ENCODE peak calls at places on chromosomes 3 and 15, in four cellular contexts. X is CD4-positive, CD25-positive, alpha-beta regulatory T cell; H is A549; P is cardiac muscle cell. M is an unnamed sample.
A peak's percentile ranks its signal among the peaks of the same experiment; 100 is the strongest.

GRCh38 chr3:156795890-156796451 is 30.2 kb upstream of the LEKR1 start:
- DNase-seq in P (no peak), X (no peak), H (no peak), M (no peak)

GRCh38 chr3:134642445-134643149 is 8.2 kb downstream of the KY start:
- DNase-seq in P (no peak), H (no peak), X (no peak), M (no peak)

GRCh38 chr3:53254190-53254809 is 1.5 kb downstream of the TKT start:
- DNase-seq in H (no peak), P (peak; percentile 30), X (no peak), M (no peak)

GRCh38 chr3:105353485-105354161 is 13.1 kb upstream of the ALCAM start:
- DNase-seq in X (no peak), H (no peak), P (peak; percentile 20), M (no peak)

GRCh38 chr3:14329116-14329830 is 73.1 kb upstream of the SLC6A6 start:
- DNase-seq in X (no peak), P (no peak), H (no peak), M (peak; percentile 24)

GRCh38 chr3:105866656-105867653 is 1.9 kb downstream of the CBLB start:
- DNase-seq in X (no peak), H (no peak), P (no peak), M (no peak)

GRCh38 chr15:54273928-54274327 is 295.7 kb downstream of the UNC13C start:
- DNase-seq in X (no peak), P (peak; percentile 3), H (no peak), M (no peak)

GRCh38 chr3:188198760-188199327 is 44.9 kb downstream of the LPP start:
- DNase-seq in X (no peak), P (peak; percentile 88), H (no peak), M (no peak)

GRCh38 chr3:78035020-78035660 is 995.2 kb downstream of the ROBO2 start:
- DNase-seq in X (no peak), P (no peak), H (no peak), M (no peak)

GRCh38 chr3:42205800-42206514 is 60.0 kb downstream of the CCK start:
- DNase-seq in P (no peak), X (no peak), H (no peak), M (no peak)
- H3K4me3 ChIP-seq in P (no peak overlapping the region), X (no peak overlapping the region), H (no peak overlapping the region), M (no peak overlapping the region)

DNA sequence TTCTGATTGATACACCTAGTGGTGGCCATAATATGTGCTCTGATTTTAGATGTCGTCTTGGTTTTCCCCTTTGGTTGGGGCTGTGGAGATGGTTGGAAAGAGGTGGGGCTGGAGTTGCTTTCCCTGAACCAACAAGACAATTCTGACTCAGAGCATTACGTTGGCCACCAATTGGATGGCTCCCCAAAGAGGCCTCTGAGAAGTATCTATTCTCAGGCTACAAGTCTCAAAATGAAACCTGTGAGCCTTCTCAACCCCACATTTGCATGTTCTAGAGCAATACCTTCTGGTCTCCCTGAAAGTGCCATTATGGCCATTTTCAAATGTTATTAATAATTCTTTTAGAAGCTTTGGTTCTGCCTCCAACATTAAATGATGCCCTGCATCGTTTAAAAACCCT is 188.4 kb upstream of the WNT5A start:
- DNase-seq in P (no peak), H (no peak), X (no peak), M (no peak)
- H3K4me3 ChIP-seq in P (no peak overlapping the region), H (no peak overlapping the region), X (no peak overlapping the region), M (no peak overlapping the region)

DNA sequence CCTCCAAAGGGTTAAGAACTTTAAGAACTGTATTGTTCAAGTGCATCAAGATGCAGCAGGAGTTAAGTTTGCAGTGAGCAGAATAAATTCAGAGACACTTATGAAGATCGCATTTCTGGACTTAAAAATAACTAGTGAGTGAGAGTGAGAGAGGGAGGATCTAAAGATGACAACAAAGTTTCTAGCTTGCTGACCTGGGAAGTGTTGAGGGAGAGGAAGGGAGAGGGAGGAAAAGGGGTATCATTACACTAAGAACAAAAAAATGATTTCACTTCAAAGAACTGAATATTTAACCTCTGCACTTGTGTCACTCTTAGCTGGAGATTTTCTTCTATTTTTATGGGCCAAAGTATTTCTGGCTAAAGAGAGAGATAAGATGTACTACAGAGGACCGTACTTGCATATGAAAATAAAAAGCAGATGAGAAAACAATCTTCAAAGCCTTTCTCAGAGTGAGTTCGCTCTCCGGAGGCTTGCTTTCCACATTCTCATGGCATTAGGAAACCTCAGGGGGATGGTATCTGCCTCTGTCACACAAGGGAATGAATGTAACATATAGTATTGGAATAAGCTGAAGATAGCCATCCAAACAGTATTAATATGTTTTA is 91.4 kb upstream of the TJP1 start:
- DNase-seq in X (no peak), H (no peak), P (no peak), M (no peak)
- H3K4me3 ChIP-seq in X (no peak overlapping the region), H (no peak overlapping the region), P (no peak overlapping the region), M (no peak overlapping the region)

DNA sequence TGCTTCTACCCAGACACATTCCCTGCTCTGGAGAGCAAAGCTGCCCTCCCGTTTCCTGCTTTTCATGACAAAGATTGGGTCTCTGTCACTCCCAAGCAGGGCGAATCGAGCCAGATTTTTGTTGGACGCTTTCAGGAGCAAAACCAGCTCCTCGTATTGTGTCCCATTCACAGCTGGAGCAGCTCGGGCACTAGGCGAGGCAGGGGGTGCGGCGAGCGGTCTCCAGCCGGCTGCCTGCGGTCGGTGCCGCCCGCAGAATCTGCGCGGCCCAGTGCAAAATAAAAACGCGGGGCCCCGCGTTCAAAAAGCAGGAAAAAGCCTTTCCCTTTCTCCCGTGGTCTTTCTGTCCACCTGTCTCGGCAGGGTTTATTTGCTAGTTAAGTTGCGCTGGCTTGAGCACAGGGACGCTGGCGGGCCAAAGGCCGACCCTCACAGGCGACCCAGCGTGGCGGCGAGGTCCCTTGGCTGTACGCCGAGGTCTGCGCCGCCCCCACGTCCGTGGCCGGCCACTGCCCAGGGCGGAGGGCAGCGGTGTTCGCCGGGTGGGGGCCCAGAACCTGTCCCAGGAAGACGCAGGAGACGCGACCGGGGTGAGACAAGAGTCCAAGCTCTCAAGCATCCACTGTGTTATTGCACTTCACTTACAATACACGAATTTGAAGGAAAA is 71.2 kb downstream of the CYP19A1 start:
- DNase-seq in X (no peak), P (peak; percentile 38), H (no peak), M (no peak)
- H3K4me3 ChIP-seq in X (no peak overlapping the region), P (peak overlapping the region; percentile 31), H (peak overlapping the region; percentile 44), M (peak overlapping the region; percentile 32)

DNA sequence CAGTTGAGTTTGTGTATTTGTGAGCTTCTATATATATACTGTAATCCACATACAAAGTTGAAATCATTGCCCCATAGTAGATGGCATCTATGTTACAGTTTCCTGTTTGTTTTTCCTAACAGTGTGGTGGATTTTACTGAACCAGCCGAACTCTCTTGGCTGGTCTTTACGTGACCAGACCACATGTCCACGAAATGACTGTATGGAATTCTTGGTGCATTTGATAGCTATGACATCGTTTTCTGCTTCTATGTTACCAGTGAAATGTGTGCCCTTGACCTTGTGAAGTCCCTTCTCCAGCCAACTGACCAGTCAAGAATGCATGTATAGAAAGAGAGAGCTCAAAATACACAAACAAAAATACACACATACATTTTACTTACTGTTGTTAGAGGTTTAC is 1.8 kb downstream of the KCNMB2 start:
- DNase-seq in X (no peak), H (no peak), P (no peak), M (no peak)
- H3K4me3 ChIP-seq in X (no peak overlapping the region), H (no peak overlapping the region), P (no peak overlapping the region), M (no peak overlapping the region)

GRCh38 chr15:74376226-74376625 is 8.8 kb upstream of the CYP11A1 start:
- DNase-seq in P (no peak), H (no peak), X (no peak), M (no peak)

GRCh38 chr15:74375303-74375693 is 7.9 kb upstream of the CYP11A1 start:
- DNase-seq in P (peak; percentile 86), H (peak; percentile 73), X (peak; percentile 69), M (peak; percentile 50)

GRCh38 chr15:74373056-74373650 is 5.7 kb upstream of the CYP11A1 start:
- DNase-seq in H (no peak), P (no peak), X (no peak), M (no peak)

GRCh38 chr15:74373731-74374647 is 6.5 kb upstream of the CYP11A1 start:
- DNase-seq in X (peak; percentile 94), P (peak; percentile 94), H (peak; percentile 96), M (peak; percentile 52)

DNA sequence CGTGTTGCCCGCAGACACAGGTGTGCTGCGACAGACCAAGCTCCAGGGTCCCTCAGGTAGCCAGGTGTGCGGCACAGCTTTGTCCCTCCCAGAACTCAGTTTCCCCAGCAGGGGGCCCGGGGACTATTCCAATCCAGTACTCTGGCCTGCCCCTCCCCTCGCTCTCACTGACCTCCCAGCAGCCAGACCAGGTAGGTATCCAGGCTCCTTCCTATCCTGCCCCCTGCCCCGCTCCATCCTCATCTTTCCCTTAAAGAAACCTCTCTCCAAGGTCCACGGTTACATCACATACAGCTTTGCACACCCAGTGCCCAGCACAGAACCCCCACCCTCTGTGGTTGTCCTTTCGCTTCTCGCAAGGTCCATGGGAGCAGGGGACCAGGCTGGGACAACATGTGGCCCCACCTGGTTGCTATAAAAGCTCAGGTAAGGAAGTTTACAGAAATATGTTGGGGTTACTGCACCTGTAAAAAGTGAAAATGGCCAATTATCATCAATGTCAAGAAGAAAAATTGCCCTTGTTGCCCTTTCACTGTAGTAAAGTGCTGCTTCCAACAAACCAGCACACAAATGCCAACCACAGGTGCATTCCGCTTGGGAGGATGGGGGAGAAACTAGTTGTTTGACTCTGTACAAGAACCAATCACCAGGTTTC is 7.3 kb upstream of the CYP11A1 start:
- DNase-seq in H (no peak), X (no peak), P (no peak), M (no peak)
- H3K4me3 ChIP-seq in H (peak overlapping the region; percentile 44), X (peak overlapping the region; percentile 69), P (peak overlapping the region; percentile 51), M (peak overlapping the region; percentile 53)

DNA sequence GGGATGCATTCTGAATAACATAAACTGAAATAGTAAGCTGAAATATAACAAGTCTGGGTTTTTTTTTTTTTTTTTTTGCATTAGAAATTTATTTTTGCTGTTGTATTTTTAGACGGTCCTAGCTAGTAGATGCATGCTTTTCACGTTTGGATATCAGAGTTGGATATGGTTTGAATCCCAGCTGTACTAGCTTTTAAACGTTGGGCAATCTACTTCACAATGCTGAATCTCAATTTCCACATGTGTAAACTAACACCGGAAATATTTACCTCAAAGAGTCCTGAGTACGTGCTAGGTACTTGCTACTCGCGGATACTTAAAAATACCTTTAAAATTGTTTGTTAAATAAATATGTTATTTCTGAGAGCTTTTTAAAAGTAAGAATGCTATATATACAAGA is 139.8 kb downstream of the BBX start:
- DNase-seq in P (no peak), X (no peak), H (no peak), M (no peak)
- H3K4me3 ChIP-seq in P (no peak overlapping the region), X (no peak overlapping the region), H (no peak overlapping the region), M (no peak overlapping the region)

GRCh38 chr15:56042982-56043980 is 49.9 kb upstream of the NEDD4 start:
- DNase-seq in H (no peak), X (peak; percentile 38), P (no peak), M (no peak)
- H3K4me3 ChIP-seq in H (no peak overlapping the region), X (peak overlapping the region; percentile 77), P (no peak overlapping the region), M (no peak overlapping the region)